ENCODE peak calls at places on chromosomes 6 and 20, in nine cellular contexts. T is ovary, X is transverse colon, M is sigmoid colon, F is tibial nerve, V is A549, O is lower leg skin, J is body of pancreas, G is erythroblast. K is an unnamed sample.
A peak's percentile ranks its signal among the peaks of the same experiment; 100 is the strongest.

GRCh38 chr6:23244300-23244699 is 674.9 kb downstream of the HDGFL1 start:
- DNase-seq in F (no peak), G (no peak), M (no peak), O (no peak), V (no peak), J (no peak), X (no peak), T (no peak), K (no peak)

GRCh38 chr6:133340557-133340956 is 99.4 kb downstream of the EYA4 start:
- DNase-seq in X (no peak), V (peak; percentile 71), O (no peak), G (no peak), F (no peak), M (no peak), T (no peak), J (no peak), K (no peak)

GRCh38 chr6:158849899-158850806 is 31.0 kb upstream of the EZR start:
- DNase-seq in G (peak; percentile 87), V (peak; percentile 97), T (no peak), J (peak; percentile 41), F (no peak), M (no peak), X (peak; percentile 65), O (peak; percentile 55), K (peak; percentile 59)

GRCh38 chr6:132259070-132259469 is 142.2 kb downstream of the MOXD1 start:
- DNase-seq in G (no peak), T (no peak), X (no peak), J (no peak), F (no peak), O (no peak), V (peak; percentile 12), M (no peak), K (no peak)

GRCh38 chr20:14259691-14260090 is 77.7 kb downstream of the FLRT3 start:
- DNase-seq in O (no peak), F (no peak), X (no peak), G (no peak), M (no peak), T (no peak), J (no peak), V (no peak), K (no peak)

GRCh38 chr6:86744048-86744447 is 193.3 kb upstream of the HTR1E start:
- DNase-seq in T (no peak), M (no peak), J (no peak), O (no peak), V (no peak), G (no peak), X (no peak), F (no peak), K (no peak)

GRCh38 chr6:45959534-45960195 is 56.0 kb downstream of the CLIC5 start:
- DNase-seq in J (no peak), G (no peak), O (no peak), M (no peak), V (no peak), F (no peak), T (no peak), X (no peak), K (no peak)

GRCh38 chr6:139251377-139252017 is 40.3 kb downstream of the TXLNB start:
- DNase-seq in V (no peak), G (no peak), T (no peak), J (no peak), X (no peak), M (no peak), O (no peak), F (no peak), K (no peak)

GRCh38 chr20:35643045-35643444 is 21.7 kb downstream of the CPNE1 start:
- DNase-seq in T (no peak), J (no peak), X (no peak), O (no peak), V (no peak), G (no peak), M (no peak), F (no peak), K (no peak)

GRCh38 chr6:126094411-126094810 is 108.1 kb downstream of the TRMT11 start:
- DNase-seq in O (no peak), F (no peak), V (no peak), G (no peak), J (no peak), T (no peak), X (no peak), M (no peak), K (no peak)

GRCh38 chr6:35311390-35312075 is 13.9 kb downstream of the DEF6 start:
- DNase-seq in X (peak; percentile 43), J (no peak), V (no peak), F (no peak), O (no peak), M (no peak), G (no peak), T (no peak), K (no peak)

GRCh38 chr20:20706285-20706684 is 6.2 kb downstream of the RALGAPA2 start:
- DNase-seq in F (no peak), J (peak; percentile 20), M (no peak), T (no peak), V (no peak), G (no peak), O (no peak), X (no peak), K (no peak)

GRCh38 chr20:47440857-47441773 is 60.6 kb upstream of the NCOA3 start:
- DNase-seq in V (peak; percentile 93), M (no peak), O (no peak), F (no peak), G (no peak), J (no peak), T (no peak), X (no peak), K (peak; percentile 60)

GRCh38 chr6:34055223-34055933 is 90.5 kb downstream of the GRM4 start:
- DNase-seq in G (peak; percentile 63), X (peak; percentile 63), T (peak; percentile 34), F (peak; percentile 20), V (peak; percentile 68), O (no peak), J (peak; percentile 73), M (peak; percentile 72), K (peak; percentile 80)

GRCh38 chr6:34340906-34341480 is 51.5 kb downstream of the NUDT3 start:
- DNase-seq in F (no peak), J (no peak), M (no peak), T (no peak), V (no peak), G (no peak), O (no peak), X (no peak), K (no peak)

GRCh38 chr6:152309648-152310047 is 327.5 kb downstream of the SYNE1 start:
- DNase-seq in M (no peak), G (no peak), J (no peak), F (no peak), V (no peak), O (no peak), X (peak; percentile 25), T (no peak), K (no peak)

GRCh38 chr6:46098678-46099077 is 31.1 kb upstream of the ENPP4 start:
- DNase-seq in F (no peak), G (no peak), O (no peak), M (no peak), V (no peak), T (no peak), J (peak; percentile 90), X (peak; percentile 69), K (no peak)

GRCh38 chr20:63580796-63581461 is 6.9 kb upstream of the HELZ2 start:
- DNase-seq in J (peak; percentile 58), X (peak; percentile 50), V (peak; percentile 53), O (no peak), G (no peak), M (peak; percentile 57), F (peak; percentile 36), T (no peak), K (no peak)

GRCh38 chr6:13377054-13377758 is 48.9 kb upstream of the TBC1D7 start:
- DNase-seq in M (no peak), J (no peak), V (no peak), O (no peak), T (no peak), X (no peak), F (no peak), G (no peak), K (no peak)

DNA sequence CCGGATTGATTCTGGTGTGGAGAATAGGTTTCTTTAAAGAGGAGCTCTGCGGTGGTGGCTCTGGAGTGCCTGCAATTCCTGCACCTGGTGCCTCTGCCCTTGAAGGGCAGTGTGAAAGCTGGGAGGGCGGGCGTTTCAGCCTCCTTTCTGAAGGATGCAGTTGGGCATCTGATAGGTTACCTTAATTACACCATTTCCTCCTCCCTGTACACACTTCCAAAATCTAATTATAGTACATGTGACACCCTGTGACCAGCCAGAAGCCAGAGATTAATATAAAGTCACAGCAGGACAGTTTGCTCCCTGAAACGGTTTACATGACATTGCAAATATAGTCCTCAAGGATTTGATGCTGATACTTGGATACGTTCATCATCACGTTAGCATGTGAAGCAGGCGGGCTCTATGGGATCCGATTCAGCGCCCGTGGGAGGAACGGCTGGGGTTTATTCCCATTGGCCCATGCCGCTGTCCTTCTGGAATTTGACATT is 548.2 kb downstream of the QKI start:
- DNase-seq in T (no peak), J (no peak), V (no peak), O (no peak), G (no peak), M (no peak), X (no peak), F (no peak), K (no peak)
- TF ChIP-seq POLR2A in T (no peak), J (no peak), V (no peak), O (no peak), G (no peak), M (no peak), X (no peak), F (no peak), K (no peak)

GRCh38 chr20:38420232-38421085 is 14.7 kb downstream of the SNHG17 start:
- DNase-seq in G (no peak), O (no peak), T (no peak), V (no peak), J (no peak), F (no peak), X (no peak), M (peak; percentile 42), K (no peak)
- TF ChIP-seq POLR2A in G (no peak), O (no peak), T (no peak), V (no peak), J (no peak), F (no peak), X (no peak), M (no peak), K (no peak)

DNA sequence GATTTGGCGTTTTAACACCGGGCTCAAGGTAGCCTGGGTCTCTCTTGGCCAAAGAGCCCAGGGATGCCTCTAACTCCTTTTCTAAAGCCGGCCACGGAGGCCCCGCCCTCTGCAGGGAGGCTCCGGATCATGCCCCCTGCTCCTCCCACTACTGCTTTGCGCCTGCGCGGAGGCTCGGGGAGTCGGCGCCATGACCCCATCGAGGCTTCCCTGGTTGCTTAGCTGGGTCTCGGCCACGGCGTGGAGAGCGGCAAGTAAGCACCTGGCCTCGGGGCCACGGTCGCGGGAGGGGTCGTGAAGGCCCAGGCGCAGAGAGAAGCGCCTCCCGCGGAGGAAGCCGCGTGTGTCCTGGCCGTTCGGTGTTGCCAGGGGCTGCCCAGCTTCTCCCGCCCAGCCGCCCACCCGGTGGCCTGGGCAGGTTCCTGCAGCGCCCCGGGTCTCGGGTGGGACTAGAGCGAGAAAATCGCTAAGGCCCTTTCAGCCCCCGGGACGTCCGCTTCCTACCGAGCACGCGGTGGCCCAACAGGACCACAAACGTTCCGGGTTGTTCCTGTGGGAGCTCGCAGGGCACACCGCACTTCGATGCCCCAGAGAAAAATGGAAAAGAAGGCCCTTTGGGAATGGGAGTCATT is at the start of gene SDHAF4:
- DNase-seq in X (peak; percentile 94), V (peak; percentile 84), T (peak; percentile 91), F (peak; percentile 89), M (peak; percentile 96), G (peak; percentile 91), O (peak; percentile 87), J (peak; percentile 95), K (peak; percentile 85)
- TF ChIP-seq POLR2A in X (peak; percentile 64), V (peak; percentile 88), T (peak; percentile 56), F (peak; percentile 68), M (peak; percentile 54), G (peak; percentile 82), O (peak; percentile 70), J (peak; percentile 75), K (peak; percentile 94)

GRCh38 chr6:2841264-2842138 is at the start of gene SERPINB1:
- DNase-seq in O (peak; percentile 83), T (peak; percentile 75), J (peak; percentile 94), M (peak; percentile 93), G (peak; percentile 90), F (peak; percentile 68), V (peak; percentile 90), X (peak; percentile 95), K (peak; percentile 64)
- TF ChIP-seq POLR2A in O (no peak), T (peak; percentile 46), J (peak; percentile 94), M (peak; percentile 62), G (peak; percentile 66), F (peak; percentile 52), V (peak; percentile 75), X (peak; percentile 96), K (peak; percentile 85)